ENCODE peak calls at places on chromosomes 1 and 21, in five cellular contexts. P is KG1, E is NCI-H187, K is HT-29, Q is DMS79 treated with DMSO at 0.1 percent for 48 hours. L is an unnamed sample.

GRCh38 chr1:47393141-47393540 is 22.9 kb upstream of the FOXE3 start:
- DNase-seq in P (no peak), E (no peak), K (no peak), Q (no peak), L (peak)

GRCh38 chr1:109963864-109964263 is 20.7 kb upstream of the AHCYL1 start:
- DNase-seq in P (no peak), E (no peak), K (no peak), Q (no peak), L (no peak)

GRCh38 chr1:29975036-29975694 is 738.8 kb downstream of the PTPRU start:
- DNase-seq in P (no peak), E (no peak), K (peak), Q (no peak), L (peak)

GRCh38 chr1:6133146-6133895 is 46.8 kb downstream of the CHD5 start:
- DNase-seq in P (no peak), E (no peak), K (no peak), Q (no peak), L (no peak)

GRCh38 chr1:234839663-234840062 is 229.7 kb upstream of the IRF2BP2 start:
- DNase-seq in P (no peak), E (no peak), K (no peak), Q (no peak), L (peak)

GRCh38 chr1:61741682-61742619 is at the start of gene PATJ:
- DNase-seq in P (peak), E (peak), K (peak), Q (peak), L (peak)

GRCh38 chr1:242828828-242829227 is 304.3 kb upstream of the PLD5 start:
- DNase-seq in P (no peak), E (no peak), K (no peak), Q (no peak), L (peak)

GRCh38 chr1:1903224-1903623 is 11.8 kb upstream of the CALML6 start:
- DNase-seq in P (no peak), E (no peak), K (no peak), Q (no peak), L (no peak)

GRCh38 chr1:3986686-3987218 is 86.7 kb upstream of the C1orf174 start:
- DNase-seq in P (no peak), E (no peak), K (no peak), Q (no peak), L (no peak)

GRCh38 chr21:45266518-45267389 is 20.9 kb downstream of the POFUT2 start:
- DNase-seq in P (no peak), E (no peak), K (no peak), Q (no peak), L (no peak)

GRCh38 chr1:1090424-1091343 is 16.6 kb upstream of the RNF223 start:
- DNase-seq in P (no peak), E (no peak), K (no peak), Q (no peak), L (no peak)

GRCh38 chr1:64680601-64681000 is 64.3 kb upstream of the RAVER2 start:
- DNase-seq in P (no peak), E (no peak), K (no peak), Q (no peak), L (no peak)

GRCh38 chr1:214586621-214587020 is 16.4 kb upstream of the CENPF start:
- DNase-seq in P (no peak), E (no peak), K (no peak), Q (no peak), L (no peak)

GRCh38 chr1:145871994-145872411 is 13.1 kb upstream of the PIAS3 start:
- DNase-seq in P (peak), E (no peak), K (no peak), Q (no peak), L (no peak)

GRCh38 chr21:35940074-35940927 is 120.0 kb downstream of the SETD4 start:
- DNase-seq in P (peak), E (peak), K (peak), Q (peak), L (peak)

GRCh38 chr1:118928739-118929554 is 59.2 kb downstream of the TBX15 start:
- DNase-seq in P (no peak), E (no peak), K (peak), Q (no peak), L (no peak)

GRCh38 chr1:54012862-54013261 is 5.1 kb downstream of the LDLRAD1 start:
- DNase-seq in P (no peak), E (no peak), K (no peak), Q (no peak), L (no peak)

GRCh38 chr1:173093721-173094450 is 43.1 kb upstream of the TNFSF18 start:
- DNase-seq in P (no peak), E (no peak), K (no peak), Q (no peak), L (no peak)

GRCh38 chr1:100457683-100458082 is 80.3 kb upstream of the GPR88 start:
- DNase-seq in P (no peak), E (no peak), K (no peak), Q (no peak), L (no peak)

GRCh38 chr1:113146242-113147072 is 73.5 kb downstream of the LRIG2 start:
- DNase-seq in P (no peak), E (no peak), K (no peak), Q (no peak), L (no peak)

GRCh38 chr1:45679123-45679522 is 7.2 kb downstream of the GPBP1L1 start:
- DNase-seq in P (no peak), E (no peak), K (no peak), Q (no peak), L (peak)

GRCh38 chr1:4172659-4173599 is 272.9 kb upstream of the C1orf174 start:
- DNase-seq in P (no peak), E (no peak), K (peak), Q (no peak), L (peak)

GRCh38 chr21:39381009-39381408 is 32.1 kb upstream of the HMGN1 start:
- DNase-seq in P (no peak), E (no peak), K (no peak), Q (peak), L (no peak)

GRCh38 chr1:67632356-67632755 is 52.6 kb upstream of the GADD45A start:
- DNase-seq in P (no peak), E (no peak), K (no peak), Q (no peak), L (no peak)

GRCh38 chr21:42560517-42561179 is 47.0 kb downstream of the SLC37A1 start:
- DNase-seq in P (no peak), E (no peak), K (no peak), Q (no peak), L (no peak)

GRCh38 chr1:200206761-200207160 is 179.3 kb downstream of the NR5A2 start:
- DNase-seq in P (no peak), E (no peak), K (no peak), Q (no peak), L (peak)

GRCh38 chr1:41192456-41193188 is 49.5 kb downstream of the SCMH1 start:
- DNase-seq in P (no peak), E (no peak), K (no peak), Q (no peak), L (no peak)